ENCODE peak calls at places on chromosomes 6 and 20, in six cellular contexts. O is body of pancreas, E is gastrocnemius medialis, P is heart left ventricle, Y is HepG2, F is A549. I is an unnamed sample.

GRCh38 chr6:53984163-53984562 is 127.1 kb upstream of the MLIP start:
- ATAC-seq in O (no peak), E (no peak), P (no peak), Y (no peak), F (peak), I (no peak)

GRCh38 chr6:52534966-52535390 is 41.9 kb downstream of the TRAM2 start:
- ATAC-seq in O (no peak), E (no peak), P (no peak), Y (no peak), F (no peak), I (no peak)

GRCh38 chr20:57480444-57481152 is 44.3 kb downstream of the CTCFL start:
- ATAC-seq in O (no peak), E (no peak), P (no peak), Y (peak), F (no peak), I (peak)

GRCh38 chr20:10667560-10668167 is 6.1 kb downstream of the JAG1 start:
- ATAC-seq in O (no peak), E (no peak), P (no peak), Y (no peak), F (no peak), I (no peak)

GRCh38 chr20:62230276-62230675 is 8.0 kb upstream of the OSBPL2 start:
- ATAC-seq in O (no peak), E (no peak), P (no peak), Y (no peak), F (no peak), I (no peak)

GRCh38 chr6:83884523-83884922 is 25.0 kb downstream of the CYB5R4 start:
- ATAC-seq in O (peak), E (no peak), P (no peak), Y (peak), F (peak), I (no peak)

GRCh38 chr6:45454008-45454911 is 76.5 kb upstream of the SUPT3H start:
- ATAC-seq in O (no peak), E (no peak), P (no peak), Y (no peak), F (no peak), I (no peak)

GRCh38 chr20:45621593-45621992 is 7.9 kb upstream of the WFDC10A start:
- ATAC-seq in O (peak), E (no peak), P (no peak), Y (peak), F (no peak), I (no peak)

GRCh38 chr6:15344186-15344506 is 98.3 kb downstream of the JARID2 start:
- ATAC-seq in O (peak), E (no peak), P (no peak), Y (no peak), F (no peak), I (no peak)

GRCh38 chr6:160391419-160392116 is 43.4 kb downstream of the SLC22A3 start:
- ATAC-seq in O (no peak), E (peak), P (no peak), Y (peak), F (peak), I (peak)

GRCh38 chr6:141685416-141685815 is 447.3 kb upstream of the GJE1 start:
- ATAC-seq in O (no peak), E (no peak), P (no peak), Y (no peak), F (no peak), I (no peak)

GRCh38 chr20:34538671-34539123 is 19.8 kb upstream of the MAP1LC3A start:
- ATAC-seq in O (peak), E (peak), P (no peak), Y (peak), F (peak), I (peak)

GRCh38 chr6:16947461-16948159 is 154.2 kb upstream of the STMND1 start:
- ATAC-seq in O (peak), E (peak), P (peak), Y (no peak), F (peak), I (peak)

GRCh38 chr20:32287231-32287638 is 9.8 kb downstream of the KIF3B start:
- ATAC-seq in O (no peak), E (no peak), P (no peak), Y (no peak), F (no peak), I (no peak)

GRCh38 chr6:154921482-154921881 is 73.6 kb upstream of the TIAM2 start:
- ATAC-seq in O (no peak), E (no peak), P (no peak), Y (no peak), F (no peak), I (no peak)

GRCh38 chr20:20710847-20711315 is 1.6 kb downstream of the RALGAPA2 start:
- ATAC-seq in O (peak), E (no peak), P (no peak), Y (peak), F (no peak), I (no peak)

GRCh38 chr6:148693882-148694484 is 52.8 kb upstream of the UST start:
- ATAC-seq in O (no peak), E (no peak), P (no peak), Y (no peak), F (no peak), I (no peak)

GRCh38 chr6:70652216-70652615 is 15.5 kb upstream of the SMAP1 start:
- ATAC-seq in O (no peak), E (no peak), P (no peak), Y (peak), F (no peak), I (no peak)

GRCh38 chr6:130944486-130944885 is 117.3 kb downstream of the SMLR1 start:
- ATAC-seq in O (no peak), E (no peak), P (no peak), Y (peak), F (no peak), I (no peak)

GRCh38 chr6:52725133-52725529 is 38.1 kb downstream of the GSTA2 start:
- ATAC-seq in O (peak), E (no peak), P (no peak), Y (peak), F (peak), I (no peak)

GRCh38 chr6:7758456-7758855 is 32.6 kb downstream of the BMP6 start:
- ATAC-seq in O (no peak), E (no peak), P (no peak), Y (no peak), F (no peak), I (no peak)

GRCh38 chr6:34085453-34086170 is 60.3 kb downstream of the GRM4 start:
- ATAC-seq in O (no peak), E (no peak), P (no peak), Y (no peak), F (no peak), I (no peak)

GRCh38 chr20:4880051-4880450 is 121.3 kb downstream of the SLC23A2 start:
- ATAC-seq in O (no peak), E (no peak), P (no peak), Y (peak), F (no peak), I (no peak)

GRCh38 chr20:44137210-44137781 is 49.7 kb downstream of the JPH2 start:
- ATAC-seq in O (no peak), E (peak), P (peak), Y (no peak), F (no peak), I (peak)

GRCh38 chr20:32482251-32483220 is 102.6 kb downstream of the NOL4L start:
- ATAC-seq in O (peak), E (no peak), P (no peak), Y (peak), F (peak), I (peak)

GRCh38 chr6:150207931-150208570 is 65.2 kb downstream of the PPP1R14C start:
- ATAC-seq in O (no peak), E (no peak), P (no peak), Y (no peak), F (no peak), I (no peak)

GRCh38 chr6:118124851-118125250 is 217.8 kb downstream of the SLC35F1 start:
- ATAC-seq in O (no peak), E (no peak), P (no peak), Y (no peak), F (no peak), I (no peak)

GRCh38 chr6:87922947-87923330 is 124.7 kb upstream of the SPACA1 start:
- ATAC-seq in O (no peak), E (no peak), P (no peak), Y (no peak), F (no peak), I (no peak)

DNA sequence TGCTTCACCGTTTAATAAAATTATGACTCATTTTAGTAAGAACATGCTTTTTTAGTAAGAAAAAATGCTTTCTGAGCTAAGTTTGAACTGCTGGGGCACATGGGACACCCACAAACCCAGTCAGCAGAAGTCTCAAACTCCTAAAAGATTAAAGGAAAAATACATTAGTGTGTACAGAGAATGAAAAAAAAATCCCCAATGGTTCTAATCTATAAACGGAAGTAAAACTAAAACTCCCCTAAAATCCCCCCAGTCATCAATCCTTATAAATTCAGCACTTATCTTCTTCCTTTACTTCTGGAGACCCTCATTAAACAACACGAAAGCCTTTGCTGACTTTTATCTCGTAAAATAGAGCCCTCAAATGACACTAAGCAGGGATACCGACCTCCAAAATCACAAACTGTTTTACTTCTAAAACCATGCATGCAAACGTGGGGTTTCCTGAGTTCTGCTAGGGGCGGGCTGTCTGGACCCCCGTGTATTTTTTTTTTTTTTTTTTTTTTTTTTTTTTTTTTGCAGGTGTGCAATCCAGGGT is 1.1 kb upstream of the MYB start:
- ATAC-seq in O (no peak), E (no peak), P (no peak), Y (no peak), F (no peak), I (no peak)
- TF ChIP-seq POLR2A in O (no peak), E (no peak), P (no peak), Y (no peak), F (no peak), I (no peak)

DNA sequence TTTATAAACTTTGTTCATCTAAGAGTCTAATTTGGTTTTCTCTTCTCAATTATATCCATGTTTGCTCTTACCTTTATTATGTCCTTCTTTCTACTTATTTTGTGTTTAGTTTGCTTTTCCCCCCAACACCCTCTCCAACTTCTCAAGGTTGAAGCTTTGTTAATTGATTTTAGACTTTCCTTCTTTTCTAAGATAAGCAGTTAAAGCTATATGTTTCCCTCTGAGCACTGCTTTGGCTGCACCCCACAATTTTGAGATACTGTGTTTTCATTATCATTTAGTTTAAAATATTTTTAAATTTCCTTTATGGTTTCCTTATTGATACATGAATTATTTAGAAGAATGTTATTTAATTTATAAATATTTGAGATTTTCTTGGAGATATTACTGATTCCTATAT is 13.9 kb upstream of the BEND6 start:
- ATAC-seq in O (no peak), E (no peak), P (no peak), Y (no peak), F (no peak), I (no peak)
- TF ChIP-seq POLR2A in O (no peak), E (no peak), P (no peak), Y (no peak), F (no peak), I (no peak)

GRCh38 chr6:29926795-29927427 is 15.4 kb upstream of the HLA-A start:
- ATAC-seq in O (peak), E (peak), P (peak), Y (peak), F (peak), I (peak)
- TF ChIP-seq POLR2A in O (peak), E (peak), P (no peak), Y (peak), F (no peak), I (no peak)

GRCh38 chr6:104957301-104958177 is 632 bp downstream of the LIN28B start:
- ATAC-seq in O (no peak), E (no peak), P (no peak), Y (peak), F (peak), I (no peak)
- TF ChIP-seq POLR2A in O (no peak), E (no peak), P (no peak), Y (no peak), F (no peak), I (no peak)

DNA sequence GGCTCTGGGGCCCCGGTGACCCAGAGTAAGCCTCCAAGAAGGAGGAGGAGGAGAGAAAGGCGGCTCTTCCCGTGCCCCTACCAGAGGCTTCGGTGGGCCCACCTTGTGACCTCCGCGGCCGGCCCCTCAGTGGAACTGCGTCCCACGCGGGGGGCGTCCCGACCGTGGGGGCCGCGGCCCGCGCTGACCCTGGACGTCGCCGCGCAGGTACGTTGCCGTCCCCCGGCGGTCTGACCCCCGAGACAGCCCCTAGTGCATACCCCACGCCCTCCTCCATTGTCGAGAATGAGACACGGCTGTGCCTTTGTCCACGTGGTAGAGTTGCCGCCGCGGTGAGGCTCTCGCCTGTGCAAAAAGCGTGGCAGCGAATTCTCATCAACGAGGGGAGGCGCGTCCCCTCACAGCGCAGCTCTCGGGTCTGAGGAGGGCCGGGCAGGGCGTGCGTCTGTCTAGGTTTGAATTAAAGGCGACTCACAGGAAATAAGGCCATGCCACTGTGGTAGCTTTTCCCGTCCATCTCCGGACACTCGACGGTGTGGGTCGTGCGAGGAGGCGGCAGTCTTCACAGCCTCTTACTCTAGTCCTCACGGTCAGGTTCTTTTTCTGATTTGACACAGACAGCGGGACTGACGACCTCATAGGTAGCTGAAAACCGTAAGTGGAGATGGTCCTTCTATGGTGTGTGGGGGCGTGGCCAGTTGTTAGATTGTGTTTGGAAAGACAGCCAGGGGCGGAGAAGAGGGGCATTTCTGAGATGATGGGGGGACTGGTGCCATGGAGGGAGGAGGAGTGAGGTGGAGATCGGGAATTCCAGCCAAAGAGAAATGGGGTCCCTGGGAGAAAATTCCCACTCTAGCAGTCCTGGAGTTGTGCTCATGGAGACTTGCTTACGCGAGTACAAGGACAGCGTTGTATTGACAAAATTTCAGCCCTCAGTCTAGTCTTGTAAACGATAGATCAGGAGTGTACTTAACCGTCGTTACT is 556 bp downstream of the NXT1 start:
- ATAC-seq in O (peak), E (peak), P (peak), Y (peak), F (peak), I (peak)
- TF ChIP-seq POLR2A in O (no peak), E (no peak), P (no peak), Y (no peak), F (no peak), I (no peak)

DNA sequence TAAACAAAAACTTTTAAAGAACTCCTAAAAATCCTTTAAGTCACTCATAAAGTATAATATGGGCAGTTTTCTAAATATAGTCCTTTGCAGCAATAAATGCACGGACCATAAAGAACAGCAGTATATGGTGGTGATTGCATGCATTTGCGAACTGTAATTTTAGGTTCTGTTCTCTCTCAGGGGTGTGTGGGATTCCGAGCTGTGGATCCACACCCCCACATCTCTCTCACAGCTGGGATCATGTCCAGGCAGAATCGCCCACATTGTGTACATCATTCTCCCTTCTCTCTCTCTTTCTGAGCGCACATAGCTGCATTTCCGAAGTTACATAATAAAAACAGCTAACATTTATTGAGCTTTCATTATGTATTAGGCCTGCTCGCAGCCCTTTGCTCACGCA is 28.6 kb downstream of the SLC52A3 start:
- ATAC-seq in O (no peak), E (no peak), P (no peak), Y (no peak), F (no peak), I (no peak)
- TF ChIP-seq POLR2A in O (no peak), E (no peak), P (no peak), Y (no peak), F (no peak), I (no peak)

I was measured in gastroesophageal sphincter.